ENCODE peak calls at places on chromosomes 16 and 17, in five cellular contexts. T is AG04450, Q is right atrium auricular region, C is coronary artery, B is endothelial cell of umbilical vein. N is an unnamed sample.

GRCh38 chr17:58783380-58783779 is 27.7 kb downstream of the PPM1E start:
- DNase-seq in Q (no peak), T (no peak), C (no peak), B (no peak), N (no peak)

GRCh38 chr16:82092711-82093110 is 57.7 kb downstream of the HSD17B2 start:
- DNase-seq in B (no peak), T (no peak), C (no peak), Q (no peak), N (no peak)

GRCh38 chr17:76384987-76385891 is 830 bp downstream of the SPHK1 start:
- DNase-seq in C (no peak), T (no peak), B (peak), Q (peak), N (peak)

GRCh38 chr17:74059471-74059870 is 144.0 kb upstream of the RPL38 start:
- DNase-seq in T (no peak), B (no peak), Q (no peak), C (no peak), N (no peak)

GRCh38 chr16:10252155-10252554 is 69.9 kb upstream of the GRIN2A start:
- DNase-seq in T (no peak), B (no peak), Q (no peak), C (no peak), N (no peak)

GRCh38 chr16:85347213-85347591 is 234.9 kb upstream of the CIBAR2 start:
- DNase-seq in C (no peak), T (no peak), Q (no peak), B (no peak), N (no peak)

GRCh38 chr16:87790278-87791023 is 24.7 kb upstream of the KLHDC4 start:
- DNase-seq in C (no peak), B (no peak), T (no peak), Q (no peak), N (no peak)

GRCh38 chr16:10514369-10515055 is 65.9 kb downstream of the EMP2 start:
- DNase-seq in Q (no peak), C (peak), B (peak), T (peak), N (peak)

GRCh38 chr17:67488161-67488560 is 111.1 kb downstream of the PITPNC1 start:
- DNase-seq in C (no peak), B (no peak), T (no peak), Q (no peak), N (no peak)

GRCh38 chr17:79874329-79874981 is 35.2 kb upstream of the CBX4 start:
- DNase-seq in B (peak), C (no peak), Q (no peak), T (no peak), N (peak)

GRCh38 chr16:24508614-24509013 is 30.8 kb upstream of the RBBP6 start:
- DNase-seq in B (peak), T (peak), C (no peak), Q (no peak), N (peak)

GRCh38 chr17:18141210-18141803 is 32.8 kb downstream of the MYO15A start:
- DNase-seq in Q (no peak), T (no peak), C (no peak), B (peak), N (peak)

GRCh38 chr16:53726625-53727024 is 22.7 kb downstream of the FTO start:
- DNase-seq in T (no peak), Q (no peak), B (no peak), C (no peak), N (peak)

GRCh38 chr17:39230361-39230760 is 4.6 kb upstream of the STAC2 start:
- DNase-seq in C (no peak), T (no peak), Q (no peak), B (no peak), N (no peak)

GRCh38 chr16:56257666-56258359 is 66.5 kb downstream of the GNAO1 start:
- DNase-seq in C (no peak), T (no peak), Q (no peak), B (no peak), N (no peak)

GRCh38 chr16:78122774-78123315 is 23.4 kb downstream of the WWOX start:
- DNase-seq in Q (no peak), T (peak), C (no peak), B (peak), N (peak)

GRCh38 chr17:81020767-81021497 is 14.0 kb upstream of the BAIAP2 start:
- DNase-seq in Q (no peak), C (peak), T (no peak), B (no peak), N (no peak)

GRCh38 chr17:81254955-81255717 is 16.0 kb downstream of the NDUFAF8 start:
- DNase-seq in C (no peak), B (peak), Q (peak), T (peak), N (peak)

GRCh38 chr17:16495561-16495960 is 3.6 kb upstream of the LRRC75A start:
- DNase-seq in Q (no peak), C (no peak), B (no peak), T (no peak), N (no peak)

GRCh38 chr16:72934661-72935403 is 113.1 kb downstream of the ZFHX3 start:
- DNase-seq in B (no peak), C (no peak), Q (no peak), T (no peak), N (no peak)

GRCh38 chr16:566475-567361 is at the start of gene NHLRC4:
- DNase-seq in C (no peak), B (peak), T (no peak), Q (peak), N (peak)

GRCh38 chr16:23510154-23510914 is at the start of gene GGA2:
- DNase-seq in B (peak), T (no peak), C (peak), Q (peak), N (peak)

GRCh38 chr16:85524630-85525463 is 88.3 kb upstream of the GSE1 start:
- DNase-seq in B (no peak), Q (peak), C (no peak), T (no peak), N (no peak)

GRCh38 chr17:52678211-52678610 is 519.7 kb upstream of the CA10 start:
- DNase-seq in C (no peak), B (no peak), T (no peak), Q (no peak), N (no peak)

GRCh38 chr16:87966685-87967185 is 15.5 kb downstream of the BANP start:
- DNase-seq in B (peak), Q (no peak), T (no peak), C (no peak), N (no peak)

GRCh38 chr17:83041305-83041704 is 38.1 kb upstream of the METRNL start:
- DNase-seq in T (no peak), C (peak), Q (no peak), B (no peak), N (no peak)

GRCh38 chr17:57626520-57627210 is 118.4 kb downstream of the CCDC182 start:
- DNase-seq in C (no peak), B (no peak), T (no peak), Q (no peak), N (no peak)

DNA sequence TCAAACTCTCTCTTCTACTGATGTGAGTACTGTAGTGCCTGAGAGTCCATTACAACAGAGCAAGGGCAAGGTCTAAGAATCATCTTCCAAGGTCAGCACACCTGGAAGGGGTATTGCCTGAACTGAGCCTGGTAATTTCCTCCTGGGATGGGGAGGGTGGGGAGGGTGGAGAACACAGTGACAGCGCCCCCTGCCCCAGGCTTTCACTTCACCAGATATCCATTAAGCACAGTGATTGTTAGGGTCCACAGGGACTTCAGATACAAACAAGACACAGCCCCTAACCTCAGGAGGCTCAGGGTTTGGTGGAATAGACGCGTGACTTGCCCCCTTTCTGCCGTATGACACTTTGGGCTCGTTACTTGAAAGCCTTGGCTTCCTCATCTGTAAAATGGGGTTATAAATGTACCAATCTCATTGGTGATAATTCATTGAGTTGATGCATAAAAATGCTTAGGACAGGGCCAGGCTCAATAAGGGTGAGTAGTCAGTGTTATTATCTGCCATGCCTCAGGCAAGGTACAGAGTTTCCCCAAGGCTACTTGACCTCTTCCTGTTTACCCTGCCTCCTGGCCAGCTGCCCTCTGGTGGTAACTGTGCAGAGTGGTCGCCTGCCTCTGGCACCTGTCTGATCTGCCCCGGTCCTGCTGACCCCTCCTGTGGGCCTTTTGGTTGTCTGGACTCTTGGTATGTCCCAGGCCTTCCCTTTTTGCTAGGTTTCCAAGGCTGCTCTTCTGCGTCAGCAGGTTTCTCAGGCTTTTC is 13.1 kb upstream of the BRD7 start:
- DNase-seq in C (peak), B (no peak), T (no peak), Q (no peak), N (no peak)
- TF ChIP-seq CTCF in C (no peak), B (no peak), T (no peak), Q (no peak), N (peak)

GRCh38 chr17:27559996-27560481 is 70.9 kb upstream of the LGALS9 start:
- DNase-seq in B (peak), T (peak), Q (peak), C (peak), N (peak)
- H3K27ac ChIP-seq in B (peak), T (peak), Q (peak), C (peak), N (peak)

DNA sequence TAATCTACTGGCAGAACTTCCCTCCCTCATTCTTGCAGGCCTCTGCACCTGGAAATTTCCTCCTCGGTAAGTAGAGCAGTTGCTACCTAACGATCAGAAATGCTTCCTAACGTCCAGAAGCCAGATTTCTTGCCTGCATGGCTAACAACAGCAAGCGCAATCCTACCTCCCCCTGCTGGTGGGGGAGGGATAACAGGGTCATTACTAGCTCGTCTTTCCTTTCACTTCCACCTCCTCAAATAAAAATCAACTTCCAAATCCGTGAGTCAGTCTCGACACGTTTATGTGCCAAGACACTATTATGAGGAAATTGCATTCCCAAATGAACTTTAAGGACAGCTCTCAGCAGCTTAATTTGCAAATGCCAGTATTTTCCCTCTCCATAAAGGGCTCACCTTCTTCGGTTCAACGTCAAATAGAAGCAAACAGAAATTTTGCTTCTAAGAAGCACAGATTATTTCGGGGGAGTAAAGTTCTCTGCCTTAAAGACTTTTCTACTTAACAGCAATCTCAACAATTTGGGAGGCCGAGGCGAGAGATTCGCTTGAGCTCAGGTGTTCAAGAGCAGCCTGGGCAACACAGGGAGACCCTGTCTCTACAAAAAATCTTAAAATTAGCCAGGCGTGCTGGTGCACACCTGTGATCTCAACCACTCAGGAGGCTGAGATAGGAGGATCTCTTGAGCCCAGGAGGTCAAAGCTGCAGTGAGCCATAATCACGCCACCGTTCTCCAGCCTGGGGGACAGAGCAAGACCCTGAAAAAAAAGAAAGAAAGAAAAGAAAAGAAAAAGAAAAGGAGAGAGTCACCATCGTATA is 188.6 kb upstream of the PSMD7 start:
- DNase-seq in Q (no peak), T (no peak), C (no peak), B (peak), N (peak)
- TF ChIP-seq CTCF in Q (no peak), T (peak), C (no peak), B (peak), N (peak)

DNA sequence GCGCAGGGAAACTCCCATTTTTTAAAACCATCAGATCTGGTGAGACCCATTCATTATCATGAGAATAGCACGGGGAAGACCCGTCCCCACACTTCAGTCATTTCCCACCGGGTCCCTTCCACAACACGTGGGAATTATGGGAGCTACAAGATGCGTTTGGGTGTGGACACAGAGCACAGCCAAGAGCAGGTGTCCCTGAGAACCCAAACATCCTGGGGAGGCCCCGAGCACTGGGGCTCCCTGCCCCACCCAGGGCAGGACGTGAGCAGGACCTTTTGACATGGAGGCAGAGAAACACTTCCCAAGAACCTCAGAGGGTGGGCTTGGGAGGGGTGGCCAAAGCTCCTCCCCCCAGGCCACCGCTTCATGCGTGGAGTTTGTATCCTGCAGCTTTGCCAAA is 89.9 kb upstream of the DNAH17 start:
- DNase-seq in T (no peak), Q (no peak), C (peak), B (no peak), N (no peak)
- H3K27ac ChIP-seq in T (no peak), Q (no peak), C (peak), B (no peak), N (no peak)

GRCh38 chr17:42118545-42118944 is 2.6 kb downstream of the KAT2A start:
- DNase-seq in T (no peak), C (no peak), B (peak), Q (no peak), N (no peak)
- TF ChIP-seq CTCF in T (peak), C (no peak), B (peak), Q (no peak), N (peak)

GRCh38 chr17:15101175-15101574 is 164.0 kb downstream of the PMP22 start:
- DNase-seq in T (no peak), C (no peak), B (no peak), Q (no peak), N (no peak)
- H3K27ac ChIP-seq in T (no peak), C (no peak), B (no peak), Q (no peak), N (no peak)

GRCh38 chr16:17277981-17278381 is 192.8 kb downstream of the XYLT1 start:
- DNase-seq in C (no peak), Q (no peak), B (no peak), T (no peak), N (no peak)
- TF ChIP-seq CTCF in C (no peak), Q (no peak), B (no peak), T (peak), N (peak)

GRCh38 chr17:50045154-50045553 is 10.8 kb upstream of the ITGA3 start:
- DNase-seq in Q (no peak), B (no peak), C (no peak), T (no peak), N (no peak)
- H3K27ac ChIP-seq in Q (no peak), B (no peak), C (no peak), T (no peak), N (no peak)

DNA sequence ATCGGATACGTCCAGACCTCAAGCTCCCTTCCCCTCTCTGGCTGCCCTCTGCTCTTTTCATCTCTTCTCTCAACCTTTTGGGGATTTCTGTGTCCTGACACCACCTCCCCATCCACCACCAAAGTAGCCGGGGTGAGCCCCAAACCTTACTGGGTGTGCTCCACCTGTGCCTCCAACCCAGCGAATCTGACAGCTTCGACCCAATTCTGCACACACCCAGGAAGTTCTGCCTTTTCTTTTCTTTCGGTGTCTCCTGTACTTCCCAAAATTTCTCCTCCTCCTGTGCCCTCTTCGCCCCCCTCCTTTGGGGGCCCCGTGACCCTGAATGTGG is 562 bp downstream of the KCTD11 start:
- DNase-seq in C (no peak), T (no peak), B (no peak), Q (no peak), N (no peak)
- TF ChIP-seq CTCF in C (no peak), T (no peak), B (no peak), Q (no peak), N (no peak)

GRCh38 chr17:15490634-15491261 is 23.3 kb upstream of the CDRT4 start:
- DNase-seq in Q (peak), B (peak), T (no peak), C (peak), N (peak)
- H3K27ac ChIP-seq in Q (peak), B (peak), T (peak), C (peak), N (peak)

N was measured in brain microvascular endothelial cell.